ENCODE peak calls at places on chromosomes 5 and 9, in four cellular contexts. H, N, C and X are unnamed samples.

GRCh38 chr5:40746703-40747102 is 9.1 kb downstream of the TTC33 start:
- DNase-seq in H (no peak), N (peak), C (no peak), X (no peak)

GRCh38 chr5:45796959-45797553 is 100.9 kb upstream of the HCN1 start:
- DNase-seq in H (no peak), N (no peak), C (peak), X (no peak)

GRCh38 chr5:83323557-83323956 is 148.0 kb upstream of the VCAN start:
- DNase-seq in H (no peak), N (no peak), C (no peak), X (no peak)

GRCh38 chr5:91383956-91384300 is 811 bp upstream of the ARRDC3 start:
- DNase-seq in H (peak), N (no peak), C (peak), X (no peak)

GRCh38 chr5:138972836-138973235 is 97.7 kb upstream of the LRRTM2 start:
- DNase-seq in H (no peak), N (no peak), C (no peak), X (no peak)

GRCh38 chr5:141032626-141033025 is 18.5 kb upstream of the PCDHB1 start:
- DNase-seq in H (no peak), N (no peak), C (no peak), X (no peak)

GRCh38 chr9:10230512-10230911 is 382.3 kb downstream of the PTPRD start:
- DNase-seq in H (no peak), N (no peak), C (no peak), X (no peak)

GRCh38 chr9:70420267-70421019 is 6.0 kb upstream of the KLF9 start:
- DNase-seq in H (peak), N (peak), C (peak), X (peak)

GRCh38 chr5:125269926-125270325 is 523.5 kb upstream of the ZNF608 start:
- DNase-seq in H (no peak), N (no peak), C (no peak), X (no peak)

GRCh38 chr5:130400091-130400490 is 495.8 kb downstream of the CHSY3 start:
- DNase-seq in H (no peak), N (no peak), C (no peak), X (no peak)

GRCh38 chr5:43643750-43644149 is 40.8 kb downstream of the NNT start:
- DNase-seq in H (no peak), N (no peak), C (no peak), X (no peak)

GRCh38 chr5:20972419-20972925 is 984.5 kb upstream of the CDH18 start:
- DNase-seq in H (peak), N (peak), C (peak), X (no peak)
- TF ChIP-seq CTCF in H (peak), N (no peak), C (peak), X (no peak)

GRCh38 chr5:53480474-53481353 is at the start of gene FST:
- DNase-seq in H (no peak), N (peak), C (no peak), X (peak)

GRCh38 chr5:53481354-53481886 is 991 bp downstream of the FST start:
- DNase-seq in H (no peak), N (peak), C (no peak), X (no peak)

GRCh38 chr5:53482717-53483638 is 2.5 kb downstream of the FST start:
- DNase-seq in H (peak), N (peak), C (peak), X (peak)

GRCh38 chr5:53479656-53480473 is 564 bp upstream of the FST start:
- DNase-seq in H (peak), N (peak), C (peak), X (peak)

GRCh38 chr5:53481887-53482716 is 1.7 kb downstream of the FST start:
- DNase-seq in H (peak), N (peak), C (peak), X (peak)
- TF ChIP-seq CTCF in H (no peak), N (peak), C (peak), X (peak)

GRCh38 chr9:134436926-134437325 is 110.7 kb downstream of the RXRA start:
- DNase-seq in H (no peak), N (no peak), C (no peak), X (no peak)

GRCh38 chr9:134436356-134436717 is 110.1 kb downstream of the RXRA start:
- DNase-seq in H (no peak), N (no peak), C (no peak), X (no peak)

GRCh38 chr9:134437417-134438203 is 111.4 kb downstream of the RXRA start:
- DNase-seq in H (no peak), N (no peak), C (no peak), X (no peak)

GRCh38 chr9:134439368-134439784 is 113.1 kb downstream of the RXRA start:
- DNase-seq in H (no peak), N (no peak), C (no peak), X (no peak)

DNA sequence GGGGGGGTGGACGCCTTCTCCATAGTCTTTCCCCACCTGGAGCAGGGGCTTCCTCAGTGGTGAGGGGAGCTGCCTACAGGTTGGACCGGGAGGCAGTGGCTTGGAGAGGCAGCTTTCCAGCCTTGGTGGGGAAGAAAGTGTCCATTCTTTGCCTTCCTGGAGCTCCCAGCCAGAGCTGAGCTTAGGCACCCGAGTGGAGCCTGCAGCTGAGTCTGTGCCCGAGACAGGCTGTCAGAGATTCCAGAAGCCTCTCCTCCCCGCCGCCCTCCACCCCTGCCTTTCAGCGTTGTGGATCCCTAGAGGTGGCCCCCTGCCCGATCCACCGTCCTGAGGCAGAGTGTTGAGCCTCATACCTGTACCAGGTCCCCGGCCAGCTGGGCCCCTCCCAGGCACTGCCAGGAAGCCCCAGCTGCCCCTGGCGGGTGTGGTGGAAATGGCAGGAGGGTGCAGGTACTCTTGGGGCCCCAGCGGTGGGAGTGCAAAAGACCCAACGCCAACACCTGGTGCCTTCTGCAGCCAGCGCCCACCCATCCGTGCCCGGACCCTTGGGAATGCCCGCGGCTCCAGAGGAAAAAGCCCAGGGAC is 112.0 kb downstream of the RXRA start:
- DNase-seq in H (no peak), N (no peak), C (no peak), X (no peak)
- TF ChIP-seq CTCF in H (no peak), N (no peak), C (no peak), X (no peak)

GRCh38 chr5:1702318-1702717 is 97.3 kb downstream of the MRPL36 start:
- DNase-seq in H (no peak), N (no peak), C (no peak), X (no peak)

GRCh38 chr5:1701194-1701593 is 98.4 kb downstream of the MRPL36 start:
- DNase-seq in H (no peak), N (no peak), C (no peak), X (no peak)

GRCh38 chr5:1699394-1699793 is 100.2 kb downstream of the MRPL36 start:
- DNase-seq in H (no peak), N (no peak), C (no peak), X (no peak)

GRCh38 chr5:1701884-1702283 is 97.8 kb downstream of the MRPL36 start:
- DNase-seq in H (no peak), N (no peak), C (no peak), X (no peak)

GRCh38 chr5:1698589-1699316 is 100.9 kb downstream of the MRPL36 start:
- DNase-seq in H (no peak), N (no peak), C (no peak), X (peak)
- TF ChIP-seq CTCF in H (no peak), N (no peak), C (no peak), X (no peak)

GRCh38 chr5:132237141-132237540 is 9.5 kb upstream of the P4HA2 start:
- DNase-seq in H (no peak), N (peak), C (no peak), X (no peak)
- TF ChIP-seq CTCF in H (no peak), N (peak), C (no peak), X (no peak)

GRCh38 chr5:145680169-145680568 is 155.0 kb downstream of the PRELID2 start:
- DNase-seq in H (no peak), N (no peak), C (peak), X (no peak)

GRCh38 chr5:145682197-145682895 is 152.8 kb downstream of the PRELID2 start:
- DNase-seq in H (no peak), N (no peak), C (no peak), X (no peak)

GRCh38 chr5:145681216-145681615 is 153.9 kb downstream of the PRELID2 start:
- DNase-seq in H (no peak), N (no peak), C (no peak), X (no peak)

GRCh38 chr5:145680744-145681143 is 154.4 kb downstream of the PRELID2 start:
- DNase-seq in H (peak), N (no peak), C (no peak), X (no peak)

GRCh38 chr5:145681686-145682085 is 153.5 kb downstream of the PRELID2 start:
- DNase-seq in H (peak), N (peak), C (peak), X (peak)
- TF ChIP-seq CTCF in H (peak), N (peak), C (peak), X (peak)

GRCh38 chr9:136109351-136110081 is 9.2 kb downstream of the TMEM250 start:
- DNase-seq in H (peak), N (peak), C (peak), X (peak)
- TF ChIP-seq CTCF in H (no peak), N (peak), C (peak), X (no peak)